ENCODE peak calls at places on chromosomes 6 and 20, in nine cellular contexts. D is brain microvascular endothelial cell; X is central memory CD8-positive, alpha-beta T cell; S is COR-L47; Z is tibial artery; C is lower lobe of right lung; F is nephron progenitor cell; W is HTR-8/SVneo; U is stimulated activated CD4-positive, alpha-beta T cell treated with anti-CD3 and anti-CD28 coated beads, Interleukin-1b, Interleukin-23, amount 100 ng/mL, for 1 hour. E is an unnamed sample.

GRCh38 chr6:157487110-157487773 is 106.3 kb downstream of the ZDHHC14 start:
- DNase-seq in D (no peak), X (no peak), S (no peak), Z (no peak), C (no peak), F (no peak), W (no peak), U (no peak), E (no peak)

GRCh38 chr20:62918137-62918536 is 8.2 kb downstream of the DIDO1 start:
- DNase-seq in D (no peak), X (no peak), S (no peak), Z (peak), C (peak), F (no peak), W (no peak), U (no peak), E (no peak)

GRCh38 chr6:96913621-96914020 is 10.9 kb upstream of the KLHL32 start:
- DNase-seq in D (no peak), X (no peak), S (no peak), Z (no peak), C (no peak), F (no peak), W (no peak), U (no peak), E (no peak)

GRCh38 chr20:57957397-57958049 is 247.7 kb upstream of the PMEPA1 start:
- DNase-seq in D (peak), X (no peak), S (no peak), Z (no peak), C (no peak), F (peak), W (no peak), U (no peak), E (no peak)

GRCh38 chr20:63628246-63628975 is 1.5 kb upstream of the GMEB2 start:
- DNase-seq in D (peak), X (no peak), S (peak), Z (peak), C (peak), F (peak), W (peak), U (no peak), E (no peak)

GRCh38 chr20:32456869-32457421 is 98.8 kb downstream of the ASXL1 start:
- DNase-seq in D (no peak), X (no peak), S (no peak), Z (no peak), C (no peak), F (peak), W (no peak), U (no peak), E (no peak)

GRCh38 chr6:127102299-127102698 is 16.2 kb upstream of the RSPO3 start:
- DNase-seq in D (peak), X (no peak), S (no peak), Z (no peak), C (no peak), F (no peak), W (no peak), U (no peak), E (no peak)

GRCh38 chr6:160137989-160138835 is 16.6 kb downstream of the SLC22A1 start:
- DNase-seq in D (peak), X (peak), S (peak), Z (peak), C (no peak), F (peak), W (peak), U (peak), E (peak)

GRCh38 chr6:129890164-129890563 is 29.0 kb upstream of the TMEM244 start:
- DNase-seq in D (peak), X (no peak), S (no peak), Z (no peak), C (no peak), F (no peak), W (no peak), U (no peak), E (no peak)

GRCh38 chr20:10002871-10003270 is 31.9 kb upstream of the ANKEF1 start:
- DNase-seq in D (no peak), X (no peak), S (no peak), Z (no peak), C (no peak), F (no peak), W (no peak), U (no peak), E (no peak)

GRCh38 chr6:33030245-33030644 is 20.9 kb upstream of the HLA-DOA start:
- DNase-seq in D (no peak), X (no peak), S (no peak), Z (no peak), C (no peak), F (no peak), W (no peak), U (no peak), E (no peak)

GRCh38 chr20:25204550-25205276 is 9.2 kb downstream of the ENTPD6 start:
- DNase-seq in D (no peak), X (no peak), S (no peak), Z (no peak), C (no peak), F (no peak), W (no peak), U (no peak), E (no peak)

GRCh38 chr6:108876929-108877775 is 28.9 kb downstream of the ARMC2 start:
- DNase-seq in D (peak), X (no peak), S (no peak), Z (peak), C (peak), F (no peak), W (no peak), U (no peak), E (peak)

GRCh38 chr6:31585531-31585930 is 546 bp upstream of the LST1 start:
- DNase-seq in D (no peak), X (no peak), S (no peak), Z (no peak), C (no peak), F (no peak), W (no peak), U (no peak), E (no peak)

GRCh38 chr20:20450461-20451027 is 82.6 kb downstream of the INSM1 start:
- DNase-seq in D (no peak), X (no peak), S (peak), Z (no peak), C (no peak), F (no peak), W (no peak), U (no peak), E (no peak)

GRCh38 chr6:133380047-133380446 is 138.9 kb downstream of the EYA4 start:
- DNase-seq in D (no peak), X (no peak), S (no peak), Z (no peak), C (no peak), F (no peak), W (no peak), U (no peak), E (no peak)

E was measured in coronary artery.